ENCODE peak calls at places on chromosome 6, in seven cellular contexts. K is SW 1271; H is M059J; J is activated CD4-positive, alpha-beta T cell treated with anti-CD3 and anti-CD28 coated beads, Interleukin-2, amount 50 U/mL, for 1 hour; M is mesenchymal stem cell; V is NCI-H2029; X is cardiac muscle cell. N is an unnamed sample.

GRCh38 chr6:88236961-88237360 is 70.8 kb upstream of the CNR1 start:
- DNase-seq in V (no peak), M (no peak), H (no peak), K (no peak), X (no peak), J (no peak), N (no peak)

GRCh38 chr6:147973806-147974205 is 368.8 kb upstream of the SASH1 start:
- DNase-seq in H (no peak), M (no peak), V (no peak), J (no peak), X (no peak), K (no peak), N (no peak)

GRCh38 chr6:45479834-45480696 is 102.3 kb upstream of the SUPT3H start:
- DNase-seq in M (peak), J (no peak), X (peak), H (peak), V (no peak), K (no peak), N (no peak)

GRCh38 chr6:8627085-8627861 is 191.9 kb upstream of the SLC35B3 start:
- DNase-seq in K (peak), X (peak), V (no peak), J (no peak), H (peak), M (peak), N (no peak)

GRCh38 chr6:127518212-127518709 is 874 bp downstream of the MTCL3 start:
- DNase-seq in H (no peak), K (no peak), V (no peak), M (no peak), J (no peak), X (no peak), N (no peak)

GRCh38 chr6:117338567-117338966 is 73.2 kb downstream of the VGLL2 start:
- DNase-seq in X (no peak), K (no peak), J (no peak), H (peak), V (peak), M (no peak), N (peak)

GRCh38 chr6:106692112-106692822 is 62.9 kb downstream of the QRSL1 start:
- DNase-seq in V (peak), M (peak), H (peak), X (peak), K (no peak), J (no peak), N (no peak)

GRCh38 chr6:104941694-104942177 is 15.2 kb upstream of the LIN28B start:
- DNase-seq in V (no peak), K (no peak), H (no peak), X (no peak), M (peak), J (no peak), N (no peak)

GRCh38 chr6:55299285-55299684 is 28.0 kb upstream of the GFRAL start:
- DNase-seq in M (no peak), H (no peak), K (no peak), J (no peak), X (no peak), V (no peak), N (no peak)